ENCODE peak calls at places on chromosomes 3 and 15, in ten cellular contexts. T is tibial nerve, H is breast epithelium, W is lower leg skin, I is endothelial cell of umbilical vein, O is transverse colon, Q is HepG2, F is right lobe of liver, G is A549, X is heart left ventricle. B is an unnamed sample.

GRCh38 chr3:195071011-195071728 is 199.8 kb downstream of the XXYLT1 start:
- DNase-seq in X (peak), O (peak), F (peak), T (no peak), H (no peak), I (no peak), Q (no peak), W (peak), G (no peak), B (no peak)

GRCh38 chr3:184110316-184110725 is 13.5 kb downstream of the HTR3E start:
- DNase-seq in G (no peak), I (no peak), O (no peak), W (no peak), Q (peak), X (no peak), F (peak), T (no peak), H (no peak), B (peak)

GRCh38 chr3:43171770-43172169 is 65.9 kb upstream of the POMGNT2 start:
- DNase-seq in H (no peak), F (no peak), Q (no peak), I (no peak), W (no peak), T (no peak), G (no peak), X (no peak), O (no peak), B (no peak)

GRCh38 chr15:98164573-98164972 is 204.1 kb downstream of the ARRDC4 start:
- DNase-seq in Q (no peak), O (no peak), I (no peak), W (no peak), G (no peak), T (no peak), F (no peak), X (no peak), H (no peak), B (no peak)

GRCh38 chr3:150751781-150752263 is 11.1 kb downstream of the SIAH2 start:
- DNase-seq in G (no peak), X (no peak), O (peak), W (no peak), Q (peak), H (no peak), F (no peak), I (no peak), T (no peak), B (peak)

GRCh38 chr3:20558161-20558560 is 372.2 kb upstream of the SGO1 start:
- DNase-seq in X (no peak), F (no peak), W (no peak), G (no peak), Q (no peak), O (no peak), T (no peak), H (no peak), I (no peak), B (no peak)

GRCh38 chr3:24494616-24495333 is at the start of gene THRB:
- DNase-seq in X (peak), Q (peak), F (peak), G (peak), T (peak), I (peak), O (peak), W (peak), H (peak), B (peak)

GRCh38 chr3:60289356-60289935 is 961.8 kb downstream of the FHIT start:
- DNase-seq in T (no peak), Q (no peak), H (no peak), X (no peak), O (no peak), I (no peak), G (no peak), W (no peak), F (no peak), B (no peak)

GRCh38 chr3:45939341-45939771 is 3.9 kb upstream of the CXCR6 start:
- DNase-seq in X (no peak), Q (no peak), H (no peak), W (peak), G (no peak), I (no peak), F (no peak), O (no peak), T (no peak), B (no peak)

GRCh38 chr3:188468196-188468595 is 314.2 kb downstream of the LPP start:
- DNase-seq in G (no peak), Q (no peak), O (no peak), H (no peak), W (no peak), X (no peak), F (no peak), I (peak), T (no peak), B (peak)

GRCh38 chr3:111851511-111851954 is 7.5 kb upstream of the PHLDB2 start:
- DNase-seq in T (no peak), Q (no peak), F (no peak), O (no peak), I (peak), W (no peak), G (no peak), X (peak), H (no peak), B (no peak)

GRCh38 chr3:143326983-143327382 is 207.4 kb downstream of the CHST2 start:
- DNase-seq in W (no peak), I (no peak), F (no peak), H (no peak), T (no peak), O (no peak), G (no peak), X (no peak), Q (no peak), B (no peak)

GRCh38 chr3:72657666-72658065 is 190.6 kb downstream of the SHQ1 start:
- DNase-seq in Q (peak), F (no peak), O (no peak), G (no peak), I (no peak), H (no peak), X (no peak), T (no peak), W (no peak), B (no peak)

GRCh38 chr15:42723068-42723467 is 13.9 kb downstream of the CDAN1 start:
- DNase-seq in Q (peak), T (no peak), W (no peak), H (no peak), X (no peak), O (no peak), G (no peak), F (no peak), I (peak), B (no peak)

DNA sequence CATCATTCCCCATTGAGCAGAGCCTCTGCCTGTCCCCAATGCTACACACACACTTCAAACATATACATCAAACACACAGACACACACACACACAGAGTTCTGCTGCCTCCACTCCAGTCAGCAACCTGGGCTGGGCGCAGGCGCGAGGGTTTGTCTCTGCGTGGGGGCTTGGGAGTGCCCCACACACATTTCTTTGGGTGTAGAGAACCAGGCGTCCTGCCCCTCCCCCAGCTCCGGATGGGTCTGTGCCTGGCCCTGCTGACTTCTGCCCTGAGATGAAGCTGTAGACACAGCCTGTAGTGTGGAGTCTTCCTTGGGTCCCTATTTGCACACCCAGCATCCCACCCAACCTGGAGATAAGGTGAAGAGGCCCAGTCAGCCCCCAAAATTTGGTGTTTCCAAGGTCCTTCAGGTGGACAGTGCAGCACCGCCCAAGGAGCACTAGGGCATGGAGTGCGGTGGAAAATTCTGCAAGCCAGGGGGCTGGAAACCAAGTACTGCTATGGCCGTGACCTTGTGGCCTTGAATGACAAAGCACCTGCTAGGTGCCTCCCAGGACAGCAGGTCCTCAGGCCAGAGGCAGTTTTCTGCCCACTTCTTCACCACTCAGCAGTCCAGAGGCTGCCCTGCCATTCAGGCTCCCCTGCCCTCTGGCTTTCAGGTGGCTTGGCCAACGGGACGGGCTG is 26.8 kb downstream of the FBXW12 start:
- DNase-seq in X (no peak), G (no peak), I (no peak), W (peak), F (no peak), O (no peak), Q (no peak), H (no peak), T (no peak), B (no peak)
- TF ChIP-seq POLR2A in X (no peak), G (no peak), I (no peak), W (no peak), F (no peak), O (no peak), Q (peak), H (no peak), T (no peak), B (no peak)

GRCh38 chr3:39386331-39386730 is 3.2 kb downstream of the SLC25A38 start:
- DNase-seq in W (no peak), X (no peak), F (no peak), O (no peak), G (no peak), Q (no peak), T (no peak), H (no peak), I (no peak), B (no peak)

GRCh38 chr3:39384665-39385000 is 1.5 kb downstream of the SLC25A38 start:
- DNase-seq in H (no peak), Q (no peak), X (no peak), O (no peak), T (no peak), F (no peak), G (no peak), W (no peak), I (no peak), B (no peak)

GRCh38 chr3:39383190-39383912 is at the start of gene SLC25A38:
- DNase-seq in F (peak), T (peak), I (peak), W (peak), G (peak), Q (peak), X (peak), H (peak), O (peak), B (no peak)

GRCh38 chr3:39385456-39386098 is 2.4 kb downstream of the SLC25A38 start:
- DNase-seq in H (no peak), Q (no peak), X (no peak), G (no peak), F (no peak), W (no peak), T (no peak), I (no peak), O (no peak), B (no peak)

GRCh38 chr3:39383913-39384664 is 919 bp downstream of the SLC25A38 start:
- DNase-seq in G (peak), F (peak), X (peak), H (peak), I (peak), T (peak), W (peak), Q (peak), O (peak), B (no peak)
- TF ChIP-seq POLR2A in G (peak), F (peak), X (peak), H (peak), I (peak), T (peak), W (no peak), Q (peak), O (peak), B (peak)

DNA sequence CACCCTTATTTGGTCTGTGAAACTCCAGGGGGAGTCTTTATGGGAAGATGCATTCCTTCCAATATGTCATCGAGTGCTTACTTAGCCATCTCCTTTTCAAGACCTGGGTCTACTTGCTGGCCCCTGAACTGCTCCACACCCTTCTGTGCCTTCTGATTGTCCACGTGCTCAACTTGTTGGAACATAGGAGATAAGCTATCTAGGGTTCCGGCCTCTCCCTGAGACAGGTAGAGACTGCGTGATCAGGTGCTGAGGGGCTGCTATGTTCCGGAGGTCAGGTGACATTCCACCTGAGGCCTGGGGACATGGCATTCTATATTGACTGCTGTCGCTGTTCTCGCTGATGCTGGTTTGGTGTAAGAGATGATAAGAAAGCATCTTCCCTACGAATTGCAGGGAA is 65.6 kb downstream of the ATP1B3 start:
- DNase-seq in F (no peak), H (no peak), I (no peak), G (no peak), X (no peak), O (no peak), Q (no peak), W (peak), T (no peak), B (peak)
- TF ChIP-seq POLR2A in F (no peak), H (no peak), I (no peak), G (no peak), X (no peak), O (no peak), Q (no peak), W (no peak), T (no peak), B (no peak)

GRCh38 chr3:49339947-49340800 is at the start of gene USP4:
- DNase-seq in T (peak), F (peak), O (peak), X (peak), H (peak), I (peak), Q (peak), G (peak), W (peak), B (peak)
- TF ChIP-seq POLR2A in T (peak), F (peak), O (peak), X (no peak), H (no peak), I (peak), Q (peak), G (peak), W (no peak), B (peak)

GRCh38 chr3:48635222-48636021 is at the start of gene SLC26A6:
- DNase-seq in T (peak), Q (peak), O (peak), X (peak), W (peak), H (peak), F (peak), G (peak), I (peak), B (peak)
- TF ChIP-seq POLR2A in T (peak), Q (no peak), O (peak), X (no peak), W (no peak), H (no peak), F (peak), G (peak), I (peak), B (peak)

DNA sequence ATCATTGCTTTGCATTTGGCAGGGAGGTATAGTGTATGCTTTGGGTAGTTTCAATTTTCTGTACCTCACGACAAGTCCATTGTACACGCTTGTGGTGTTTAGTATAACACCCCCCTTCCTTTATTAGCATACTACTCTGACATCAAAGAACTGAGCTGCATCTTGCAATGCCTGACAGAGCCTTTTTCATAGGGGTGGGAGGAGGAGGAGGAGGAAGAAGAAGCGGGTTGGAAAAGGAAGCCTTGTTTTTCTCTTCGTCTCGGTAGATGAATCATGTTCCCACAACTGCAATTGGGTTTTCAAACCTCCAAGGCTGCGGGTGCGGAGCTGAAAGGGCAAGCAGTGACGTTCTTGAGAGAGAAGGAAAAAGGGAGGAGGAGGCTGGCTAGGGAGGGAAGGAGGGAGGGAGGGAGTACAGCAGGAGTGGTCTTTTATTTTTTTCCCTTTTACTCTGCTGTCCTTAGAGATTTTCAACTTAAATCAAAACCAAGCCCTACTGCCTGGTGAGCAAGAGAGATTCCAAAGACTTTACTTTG is 175.7 kb downstream of the KLHL25 start:
- DNase-seq in H (peak), G (no peak), Q (no peak), I (peak), T (peak), X (peak), F (peak), W (peak), O (peak), B (no peak)
- TF ChIP-seq POLR2A in H (no peak), G (no peak), Q (no peak), I (no peak), T (peak), X (no peak), F (peak), W (no peak), O (peak), B (no peak)

GRCh38 chr15:75044258-75044878 is 21.0 kb downstream of the PPCDC start:
- DNase-seq in G (no peak), X (no peak), Q (no peak), I (no peak), H (no peak), W (no peak), F (no peak), O (no peak), T (no peak), B (no peak)

GRCh38 chr15:75045332-75046015 is 22.1 kb downstream of the PPCDC start:
- DNase-seq in G (no peak), T (no peak), O (no peak), F (no peak), W (no peak), Q (no peak), I (no peak), H (no peak), X (no peak), B (no peak)

GRCh38 chr15:75043509-75044257 is 20.3 kb downstream of the PPCDC start:
- DNase-seq in W (peak), I (peak), F (peak), H (peak), Q (peak), O (peak), T (peak), G (no peak), X (peak), B (peak)

GRCh38 chr15:75038948-75039533 is 15.7 kb downstream of the PPCDC start:
- DNase-seq in Q (no peak), W (no peak), O (no peak), X (no peak), H (no peak), F (no peak), T (no peak), G (no peak), I (no peak), B (no peak)

GRCh38 chr15:75042730-75043508 is 19.5 kb downstream of the PPCDC start:
- DNase-seq in F (peak), I (peak), Q (peak), G (peak), T (peak), H (peak), W (peak), O (peak), X (peak), B (peak)
- TF ChIP-seq POLR2A in F (no peak), I (no peak), Q (no peak), G (no peak), T (no peak), H (no peak), W (no peak), O (peak), X (no peak), B (no peak)

GRCh38 chr3:83193526-83193925 is 1432.1 kb upstream of the GBE1 start:
- DNase-seq in W (no peak), H (no peak), T (no peak), O (no peak), X (no peak), Q (no peak), I (no peak), F (no peak), G (no peak), B (no peak)
- TF ChIP-seq POLR2A in W (no peak), H (no peak), T (no peak), O (no peak), X (no peak), Q (no peak), I (no peak), F (no peak), G (no peak), B (no peak)